ENCODE peak calls at places on chromosomes 2 and 18, in four cellular contexts. D is HepG2, C is H1, S is GM12878. B is an unnamed sample. For H3K4me1 and H3K9me3, the result is how much of the 10 kb centered on the place peaks cover.

GRCh38 chr18:5073026-5073944 is 123.8 kb downstream of the AKAIN1 start:
- DNase-seq in C (peak), D (peak), S (no peak), B (peak)

GRCh38 chr2:24050041-24050655 is 607 bp downstream of the FKBP1B start:
- DNase-seq in S (no peak), C (peak), D (peak), B (no peak)

GRCh38 chr18:45108754-45109153 is 428.1 kb downstream of the SETBP1 start:
- DNase-seq in D (no peak), C (no peak), S (no peak), B (no peak)

GRCh38 chr2:190527214-190527613 is 7.3 kb downstream of the NEMP2 start:
- DNase-seq in S (no peak), C (no peak), D (no peak), B (no peak)

GRCh38 chr2:191656389-191656788 is 21.5 kb upstream of the NABP1 start:
- DNase-seq in D (no peak), C (no peak), S (no peak), B (no peak)

GRCh38 chr18:43665239-43665788 is 388.0 kb upstream of the SYT4 start:
- DNase-seq in D (no peak), C (no peak), S (no peak), B (no peak)

GRCh38 chr2:46977899-46978298 is 62.3 kb upstream of the MCFD2 start:
- DNase-seq in D (no peak), S (no peak), C (no peak), B (no peak)

GRCh38 chr2:6518361-6518760 is 347.3 kb downstream of the CMPK2 start:
- DNase-seq in D (no peak), S (no peak), C (no peak), B (no peak)

GRCh38 chr18:32277492-32277988 is 87.7 kb downstream of the MEP1B start:
- DNase-seq in C (no peak), S (no peak), D (no peak), B (no peak)

GRCh38 chr2:238505119-238505891 is 78.6 kb downstream of the ASB1 start:
- DNase-seq in S (no peak), C (no peak), D (peak), B (no peak)

GRCh38 chr2:96180521-96180920 is 28.1 kb downstream of the STARD7 start:
- DNase-seq in C (no peak), D (no peak), S (no peak), B (no peak)

GRCh38 chr2:10433948-10434884 is 13.9 kb downstream of the ODC1 start:
- DNase-seq in D (no peak), S (no peak), C (no peak), B (no peak)

DNA sequence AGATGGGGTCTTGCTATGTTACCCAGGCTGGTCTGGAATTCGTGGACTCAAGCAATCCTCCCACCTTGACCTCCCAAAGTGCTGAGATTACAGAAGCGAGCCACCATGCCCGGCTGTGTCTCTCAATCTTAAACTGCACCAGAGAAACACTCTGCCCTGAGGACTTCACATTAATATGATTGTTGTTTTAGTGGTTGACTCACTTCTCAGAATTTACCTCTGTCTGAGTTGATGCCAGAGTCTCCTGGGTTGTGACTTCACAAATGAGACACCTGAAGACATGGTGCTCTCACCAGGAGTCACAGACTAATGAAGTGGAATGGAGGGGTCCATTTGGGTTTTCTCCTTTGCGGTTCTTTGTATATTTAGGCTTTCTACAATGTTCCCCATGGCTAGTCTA is 61.0 kb upstream of the TGIF1 start:
- DNase-seq in D (no peak), S (no peak), C (no peak), B (no peak)
- H3K4me1 ChIP-seq in D (under half), S (under half), C (under half), B (under half)

GRCh38 chr18:14963246-14963645 is 215.3 kb downstream of the ANKRD30B start:
- DNase-seq in S (no peak), D (no peak), C (peak), B (no peak)
- H3K9me3 ChIP-seq in S (under half), D (under half), C (half or more), B (under half)

GRCh38 chr2:40404500-40404899 is 47.4 kb downstream of the SLC8A1 start:
- DNase-seq in C (no peak), S (no peak), D (no peak), B (no peak)

GRCh38 chr2:40401896-40402295 is 50.0 kb downstream of the SLC8A1 start:
- DNase-seq in S (no peak), D (no peak), C (no peak), B (no peak)

GRCh38 chr2:40406485-40407289 is 45.2 kb downstream of the SLC8A1 start:
- DNase-seq in C (no peak), D (no peak), S (no peak), B (no peak)

GRCh38 chr2:40403233-40403841 is 48.6 kb downstream of the SLC8A1 start:
- DNase-seq in S (no peak), D (no peak), C (no peak), B (no peak)

DNA sequence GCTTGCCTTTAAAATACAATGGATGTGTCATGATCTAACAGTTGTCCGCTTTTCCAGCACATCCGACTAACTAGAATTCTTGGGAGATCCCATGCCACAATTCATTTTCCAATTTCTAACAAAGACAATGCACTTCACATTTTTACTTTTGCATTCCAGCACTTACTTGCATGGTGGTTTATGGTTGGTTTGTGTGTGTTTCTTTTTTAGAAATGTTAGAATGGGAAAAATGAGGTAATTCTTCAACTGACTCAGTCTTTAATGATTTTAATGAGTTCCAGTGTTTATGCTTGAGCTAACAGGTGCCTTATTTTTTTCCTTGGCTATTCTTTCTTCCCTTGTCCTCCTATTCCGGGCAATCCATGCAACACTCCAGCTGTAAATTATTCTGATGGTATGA is 46.5 kb downstream of the SLC8A1 start:
- DNase-seq in C (no peak), D (no peak), S (no peak), B (no peak)
- TF ChIP-seq SUZ12 in C (no peak), D (no peak), S (no peak), B (no peak)

DNA sequence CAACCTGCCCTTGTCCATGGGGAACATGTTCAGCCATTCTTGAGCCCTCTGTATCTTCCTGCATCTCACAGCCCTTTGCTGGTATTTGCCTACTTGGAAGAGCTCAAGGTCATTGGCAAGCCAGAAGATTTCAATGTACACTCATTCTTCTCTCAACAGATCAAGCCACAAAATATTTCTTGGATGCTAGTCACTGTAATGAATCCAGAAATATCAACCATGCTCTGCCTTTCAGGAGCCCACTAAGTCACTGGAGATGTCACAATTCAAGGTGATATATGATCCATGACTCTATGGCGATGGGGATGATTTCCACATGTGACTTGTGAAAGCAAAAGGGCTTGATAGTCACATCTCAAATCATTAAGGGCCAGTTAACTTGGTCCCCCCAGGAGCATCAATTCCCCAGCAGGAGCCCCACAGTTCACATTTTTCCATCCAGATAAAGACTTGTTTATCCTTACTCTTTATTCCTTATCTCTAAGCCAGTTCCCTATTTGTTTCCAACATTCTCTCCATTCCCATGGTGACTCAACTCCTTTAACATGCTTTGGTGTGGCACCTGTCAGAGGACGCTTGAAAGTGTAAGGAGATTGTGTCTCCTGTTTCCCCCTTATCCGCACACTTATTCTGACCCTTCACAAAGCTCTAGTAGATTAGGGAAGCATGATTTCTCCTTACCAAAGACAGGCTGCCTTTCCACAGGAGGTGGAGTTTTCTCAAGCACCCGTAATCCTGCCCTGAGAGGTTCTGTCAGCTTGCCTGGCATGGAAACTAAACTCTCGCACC is 15.8 kb downstream of the PKDCC start:
- DNase-seq in S (no peak), C (no peak), D (peak), B (no peak)
- H3K4me1 ChIP-seq in S (under half), C (under half), D (half or more), B (under half)

GRCh38 chr18:78566720-78567119 is 412.9 kb upstream of the SALL3 start:
- DNase-seq in S (no peak), C (no peak), D (no peak), B (no peak)

GRCh38 chr18:78566065-78566464 is 413.6 kb upstream of the SALL3 start:
- DNase-seq in C (no peak), S (no peak), D (no peak), B (no peak)

GRCh38 chr18:78563110-78563509 is 416.5 kb upstream of the SALL3 start:
- DNase-seq in S (no peak), C (no peak), D (no peak), B (no peak)

GRCh38 chr18:78564030-78564429 is 415.6 kb upstream of the SALL3 start:
- DNase-seq in C (no peak), S (no peak), D (no peak), B (no peak)

DNA sequence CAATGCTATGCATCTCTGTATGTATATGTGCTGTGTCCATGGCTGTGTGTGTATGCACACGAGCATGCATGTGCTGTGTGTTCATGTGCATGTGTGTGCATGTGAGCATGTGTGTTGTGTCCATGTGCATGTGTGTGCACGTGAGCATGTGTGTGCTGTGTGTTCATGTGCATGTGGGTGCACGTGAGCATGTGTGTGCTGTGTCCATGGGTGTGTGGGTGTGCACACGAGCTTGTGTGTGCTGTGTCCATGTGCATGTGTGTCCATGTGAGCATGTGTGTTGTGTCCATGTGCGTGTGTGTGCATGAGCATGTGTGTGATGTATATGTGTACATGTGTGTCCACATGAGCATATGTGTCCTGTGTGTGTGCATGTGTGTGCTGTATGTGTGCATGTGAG is 414.4 kb upstream of the SALL3 start:
- DNase-seq in C (no peak), S (no peak), D (no peak), B (no peak)
- H3K9me3 ChIP-seq in C (under half), S (under half), D (under half), B (under half)

DNA sequence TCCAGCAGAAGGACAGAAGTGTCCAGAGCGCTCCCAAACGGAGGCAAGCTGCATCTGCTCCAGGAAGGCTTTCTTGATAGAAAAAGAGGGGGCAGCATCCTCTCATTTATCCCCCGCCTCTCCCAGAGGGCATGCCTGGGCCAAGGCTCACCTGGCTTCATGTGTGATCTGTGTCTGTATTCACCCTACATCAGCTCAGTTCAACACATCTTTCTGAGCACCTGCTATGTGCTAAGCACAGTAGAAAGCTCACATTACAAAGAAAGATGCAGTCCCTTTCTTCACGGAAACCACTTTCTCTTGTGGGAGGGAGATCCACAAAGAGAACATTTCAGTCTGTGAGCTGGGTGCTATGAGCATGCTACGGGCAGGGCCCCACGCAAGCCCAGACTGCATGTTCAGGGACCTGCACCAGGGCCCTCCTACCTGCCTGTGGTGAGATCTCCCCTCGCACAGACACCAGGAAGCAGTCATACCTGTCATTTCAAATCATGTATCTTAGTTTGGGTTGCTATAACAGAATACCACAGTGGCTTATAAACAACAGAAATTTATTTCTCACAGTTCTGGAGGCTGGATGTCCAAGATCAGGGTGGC is 90.8 kb downstream of the PDCL3 start:
- DNase-seq in S (no peak), C (peak), D (no peak), B (no peak)
- TF ChIP-seq SUZ12 in S (no peak), C (no peak), D (no peak), B (no peak)

DNA sequence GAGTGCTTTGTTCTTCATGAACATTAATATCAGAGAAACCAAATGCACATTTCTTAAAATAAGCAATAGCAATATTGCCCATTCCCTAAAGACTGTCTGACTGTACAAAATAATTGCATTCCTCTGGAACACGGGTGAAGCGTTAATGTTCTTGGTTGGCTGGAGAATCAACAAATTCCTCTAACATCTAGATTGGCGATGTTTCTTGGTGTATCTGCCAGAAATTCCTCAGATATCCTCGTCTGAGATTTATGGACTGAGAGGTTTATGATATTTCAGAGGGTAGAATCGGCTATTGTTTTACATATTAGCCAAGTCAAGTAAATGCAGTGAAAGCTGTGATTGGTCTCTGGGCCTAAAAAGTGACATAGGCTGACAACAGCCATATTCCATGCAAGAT is 27.1 kb upstream of the SPTBN1 start:
- DNase-seq in S (no peak), C (no peak), D (no peak), B (no peak)
- H3K4me1 ChIP-seq in S (under half), C (under half), D (under half), B (under half)

GRCh38 chr2:71884303-71885042 is 263.2 kb downstream of the CYP26B1 start:
- DNase-seq in D (no peak), S (no peak), C (peak), B (no peak)
- H3K9me3 ChIP-seq in D (under half), S (under half), C (under half), B (under half)

GRCh38 chr18:55234366-55235093 is 275.3 kb upstream of the CCDC68 start:
- DNase-seq in S (peak), D (peak), C (peak), B (peak)
- TF ChIP-seq SUZ12 in S (no peak), D (no peak), C (no peak), B (no peak)

DNA sequence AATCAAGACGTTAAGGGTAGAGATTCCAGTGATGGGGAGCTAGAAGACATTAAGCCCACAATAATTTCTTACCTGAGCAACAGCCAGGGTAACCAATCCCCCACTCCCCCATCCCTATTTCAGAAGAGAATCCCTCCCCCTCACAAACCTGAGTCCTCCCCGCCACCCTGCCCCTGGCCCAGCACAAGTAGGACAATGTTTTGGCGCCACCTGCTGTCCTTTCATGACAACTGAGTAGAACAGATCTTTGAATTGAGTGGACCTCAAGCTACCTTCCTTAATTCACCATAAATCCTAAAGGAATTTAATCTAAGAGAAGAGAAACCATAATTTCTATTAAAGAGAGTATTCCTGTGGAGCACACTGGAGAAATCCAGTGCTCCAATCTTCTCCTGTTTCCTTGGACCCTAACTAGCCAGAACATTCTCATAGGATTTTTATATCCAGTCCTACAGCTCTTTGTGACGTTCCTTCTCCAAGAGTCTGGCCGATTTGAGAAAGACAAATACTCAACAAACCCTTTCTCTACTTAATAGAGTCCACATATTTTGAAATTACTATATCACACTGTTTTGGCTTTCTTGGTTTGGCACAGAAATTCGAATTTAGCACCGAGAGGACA is 41.1 kb downstream of the NHEJ1 start:
- DNase-seq in D (peak), C (peak), S (peak), B (peak)
- H3K4me1 ChIP-seq in D (half or more), C (under half), S (under half), B (under half)

B was measured in NT2/D1.